ENCODE peak calls at places on chromosome 2, in nine cellular contexts. A is gastrocnemius medialis; B is lower lobe of right lung; Z is OCI-LY7; T is uterus; S is CD8-positive, alpha-beta T cell; Y is WERI-Rb-1; I is ovary; V is endodermal cell. C is an unnamed sample.
A peak's percentile ranks its signal among the peaks of the same experiment; 100 is the strongest.

GRCh38 chr2:58906151-58906645 is 665.1 kb upstream of the FANCL start:
- DNase-seq in I (no peak), A (no peak), Y (no peak), Z (no peak), T (no peak), V (no peak), B (no peak), S (no peak), C (no peak)

GRCh38 chr2:135561925-135562324 is 30.6 kb downstream of the R3HDM1 start:
- DNase-seq in Y (no peak), A (no peak), T (no peak), V (no peak), I (no peak), S (no peak), Z (no peak), B (no peak), C (no peak)

GRCh38 chr2:231057590-231057989 is 923 bp downstream of the PSMD1 start:
- DNase-seq in B (no peak), Z (no peak), T (no peak), I (no peak), Y (no peak), A (no peak), V (no peak), S (no peak), C (no peak)

GRCh38 chr2:182595650-182596049 is 120.4 kb upstream of the DNAJC10 start:
- DNase-seq in Y (no peak), S (no peak), I (no peak), T (no peak), A (no peak), Z (no peak), V (no peak), B (no peak), C (no peak)

GRCh38 chr2:169362346-169363026 is at the start of gene LRP2:
- DNase-seq in A (no peak), T (no peak), Y (peak; percentile 15), V (peak; percentile 77), I (no peak), Z (no peak), S (peak; percentile 43), B (peak; percentile 63), C (peak; percentile 7)

GRCh38 chr2:24382363-24383021 is 22.2 kb upstream of the ITSN2 start:
- DNase-seq in V (peak; percentile 89), A (peak; percentile 31), Z (peak; percentile 79), I (peak; percentile 44), B (peak; percentile 58), T (peak; percentile 51), S (peak; percentile 43), Y (peak; percentile 77), C (peak; percentile 32)

GRCh38 chr2:120393456-120393855 is 47.5 kb downstream of the INHBB start:
- DNase-seq in B (no peak), V (no peak), I (no peak), S (no peak), Y (no peak), Z (no peak), A (no peak), T (no peak), C (no peak)

GRCh38 chr2:6372317-6372903 is 493.3 kb downstream of the CMPK2 start:
- DNase-seq in B (no peak), I (no peak), Z (no peak), Y (no peak), A (no peak), S (no peak), T (no peak), V (no peak), C (no peak)

GRCh38 chr2:43059183-43059897 is 167.1 kb downstream of the ZFP36L2 start:
- DNase-seq in S (peak; percentile 70), B (no peak), V (no peak), I (peak; percentile 85), A (peak; percentile 68), Y (no peak), Z (no peak), T (peak; percentile 71), C (no peak)

GRCh38 chr2:22167256-22167655 is 1043.5 kb downstream of the TDRD15 start:
- DNase-seq in Z (no peak), T (no peak), Y (no peak), A (no peak), S (no peak), V (no peak), I (no peak), B (no peak), C (no peak)
- H3K9me3 ChIP-seq in Z (no peaks in the 10 kb centered on the region), T (no peaks in the 10 kb centered on the region), Y (peaks cover 3% of the 10 kb centered on the region), A (no peaks in the 10 kb centered on the region), S (no peaks in the 10 kb centered on the region), V (peaks cover 11% of the 10 kb centered on the region), I (no peaks in the 10 kb centered on the region), B (peaks cover 7% of the 10 kb centered on the region), C (no peaks in the 10 kb centered on the region)

GRCh38 chr2:240528406-240529040 is 29.3 kb downstream of the ANKMY1 start:
- DNase-seq in V (peak; percentile 22), Y (no peak), I (no peak), A (no peak), T (no peak), B (no peak), S (no peak), Z (no peak), C (no peak)
- H3K9me3 ChIP-seq in V (peaks cover 60% of the 10 kb centered on the region), Y (peaks cover 9% of the 10 kb centered on the region), I (no peaks in the 10 kb centered on the region), A (peaks cover 6% of the 10 kb centered on the region), T (peaks cover 6% of the 10 kb centered on the region), B (peaks cover 20% of the 10 kb centered on the region), S (peaks cover 14% of the 10 kb centered on the region), Z (peaks cover 46% of the 10 kb centered on the region), C (peaks cover 5% of the 10 kb centered on the region)

GRCh38 chr2:229043681-229044080 is 227.4 kb downstream of the PID1 start:
- DNase-seq in B (no peak), T (no peak), Y (no peak), V (no peak), Z (no peak), I (no peak), S (no peak), A (no peak), C (no peak)
- H3K9me3 ChIP-seq in B (no peaks in the 10 kb centered on the region), T (no peaks in the 10 kb centered on the region), Y (no peaks in the 10 kb centered on the region), V (no peaks in the 10 kb centered on the region), Z (no peaks in the 10 kb centered on the region), I (no peaks in the 10 kb centered on the region), S (no peaks in the 10 kb centered on the region), A (no peaks in the 10 kb centered on the region), C (peaks cover 3% of the 10 kb centered on the region)

GRCh38 chr2:51263921-51264320 is 232.0 kb upstream of the NRXN1 start:
- DNase-seq in T (no peak), V (no peak), Y (no peak), Z (no peak), I (no peak), A (no peak), S (no peak), B (no peak), C (no peak)
- H3K9me3 ChIP-seq in T (no peaks in the 10 kb centered on the region), V (no peaks in the 10 kb centered on the region), Y (no peaks in the 10 kb centered on the region), Z (no peaks in the 10 kb centered on the region), I (no peaks in the 10 kb centered on the region), A (no peaks in the 10 kb centered on the region), S (no peaks in the 10 kb centered on the region), B (no peaks in the 10 kb centered on the region), C (no peaks in the 10 kb centered on the region)